ENCODE peak calls at places on chromosome 14, in four cellular contexts. One of them, this sample, is unnamed.

GRCh38 chr14:78143489-78144145 is 26.6 kb upstream of the NRXN3 start:
- DNase-seq in activated naive CD8-positive, alpha-beta T cell treated with anti-CD3 and anti-CD28 coated beads, Interleukin-2, amount 50 U/mL, for 24 hours: no peak
- DNase-seq in cardiac muscle cell: no peak
- DNase-seq in HT-29: no peak
- DNase-seq in this sample: no peak

GRCh38 chr14:100547633-100548294 is 39.5 kb downstream of the BEGAIN start:
- DNase-seq in activated naive CD8-positive, alpha-beta T cell treated with anti-CD3 and anti-CD28 coated beads, Interleukin-2, amount 50 U/mL, for 24 hours: peak
- DNase-seq in cardiac muscle cell: no peak
- DNase-seq in HT-29: peak
- DNase-seq in this sample: no peak

GRCh38 chr14:103536693-103537092 is 7.7 kb downstream of the TRMT61A start:
- DNase-seq in activated naive CD8-positive, alpha-beta T cell treated with anti-CD3 and anti-CD28 coated beads, Interleukin-2, amount 50 U/mL, for 24 hours: no peak
- DNase-seq in cardiac muscle cell: no peak
- DNase-seq in HT-29: no peak
- DNase-seq in this sample: no peak

GRCh38 chr14:96095581-96096476 is 56.7 kb downstream of the C14orf132 start:
- DNase-seq in activated naive CD8-positive, alpha-beta T cell treated with anti-CD3 and anti-CD28 coated beads, Interleukin-2, amount 50 U/mL, for 24 hours: no peak
- DNase-seq in cardiac muscle cell: no peak
- DNase-seq in HT-29: no peak
- DNase-seq in this sample: no peak

GRCh38 chr14:106605548-106606448 is 1079.4 kb downstream of the TMEM121 start:
- DNase-seq in activated naive CD8-positive, alpha-beta T cell treated with anti-CD3 and anti-CD28 coated beads, Interleukin-2, amount 50 U/mL, for 24 hours: peak
- DNase-seq in cardiac muscle cell: no peak
- DNase-seq in HT-29: peak
- DNase-seq in this sample: peak

GRCh38 chr14:57982802-57983201 is 116.9 kb upstream of the SLC35F4 start:
- DNase-seq in activated naive CD8-positive, alpha-beta T cell treated with anti-CD3 and anti-CD28 coated beads, Interleukin-2, amount 50 U/mL, for 24 hours: no peak
- DNase-seq in cardiac muscle cell: peak
- DNase-seq in HT-29: no peak
- DNase-seq in this sample: no peak

GRCh38 chr14:66101662-66102061 is 384.5 kb upstream of the CCDC196 start:
- DNase-seq in activated naive CD8-positive, alpha-beta T cell treated with anti-CD3 and anti-CD28 coated beads, Interleukin-2, amount 50 U/mL, for 24 hours: no peak
- DNase-seq in cardiac muscle cell: no peak
- DNase-seq in HT-29: no peak
- DNase-seq in this sample: no peak

GRCh38 chr14:86782092-86782580 is 1210.8 kb downstream of the GALC start:
- DNase-seq in activated naive CD8-positive, alpha-beta T cell treated with anti-CD3 and anti-CD28 coated beads, Interleukin-2, amount 50 U/mL, for 24 hours: no peak
- DNase-seq in cardiac muscle cell: no peak
- DNase-seq in HT-29: no peak
- DNase-seq in this sample: no peak

GRCh38 chr14:103480595-103480994 is 42.0 kb downstream of the CKB start:
- DNase-seq in activated naive CD8-positive, alpha-beta T cell treated with anti-CD3 and anti-CD28 coated beads, Interleukin-2, amount 50 U/mL, for 24 hours: no peak
- DNase-seq in cardiac muscle cell: no peak
- DNase-seq in HT-29: no peak
- DNase-seq in this sample: no peak

GRCh38 chr14:97916669-97917068 is 1119.5 kb downstream of the VRK1 start:
- DNase-seq in activated naive CD8-positive, alpha-beta T cell treated with anti-CD3 and anti-CD28 coated beads, Interleukin-2, amount 50 U/mL, for 24 hours: no peak
- DNase-seq in cardiac muscle cell: no peak
- DNase-seq in HT-29: no peak
- DNase-seq in this sample: no peak

GRCh38 chr14:100856056-100856950 is 30.4 kb downstream of the MEG3 start:
- DNase-seq in activated naive CD8-positive, alpha-beta T cell treated with anti-CD3 and anti-CD28 coated beads, Interleukin-2, amount 50 U/mL, for 24 hours: no peak
- DNase-seq in cardiac muscle cell: no peak
- DNase-seq in HT-29: no peak
- DNase-seq in this sample: no peak

GRCh38 chr14:99476864-99477263 is 3.8 kb downstream of the SETD3 start:
- DNase-seq in activated naive CD8-positive, alpha-beta T cell treated with anti-CD3 and anti-CD28 coated beads, Interleukin-2, amount 50 U/mL, for 24 hours: no peak
- DNase-seq in cardiac muscle cell: no peak
- DNase-seq in HT-29: no peak
- DNase-seq in this sample: no peak

GRCh38 chr14:48967419-48967818 is 618.8 kb downstream of the RPS29 start:
- DNase-seq in activated naive CD8-positive, alpha-beta T cell treated with anti-CD3 and anti-CD28 coated beads, Interleukin-2, amount 50 U/mL, for 24 hours: no peak
- DNase-seq in cardiac muscle cell: no peak
- DNase-seq in HT-29: no peak
- DNase-seq in this sample: no peak